ENCODE peak calls at places on chromosomes 7 and 10, in four cellular contexts. M, C, L and Z are unnamed samples.
A peak's percentile ranks its signal among the peaks of the same experiment; 100 is the strongest.

GRCh38 chr7:116330961-116331360 is 120.6 kb downstream of the TES start:
- DNase-seq in M (peak; percentile 77), C (no peak), L (no peak), Z (no peak)

GRCh38 chr10:110168601-110169481 is 38.6 kb upstream of the MXI1 start:
- DNase-seq in C (no peak), M (no peak), L (no peak), Z (no peak)

GRCh38 chr10:42984035-42984610 is 92.7 kb upstream of the RET start:
- DNase-seq in L (no peak), C (no peak), M (no peak), Z (no peak)

GRCh38 chr7:20783716-20784310 is 2.9 kb downstream of the SP8 start:
- DNase-seq in M (peak; percentile 21), L (no peak), C (no peak), Z (no peak)

GRCh38 chr7:21076054-21076453 is 289.4 kb upstream of the SP8 start:
- DNase-seq in C (no peak), L (no peak), M (no peak), Z (no peak)

GRCh38 chr10:24597426-24597825 is 126.3 kb downstream of the ARHGAP21 start:
- DNase-seq in C (no peak), M (no peak), L (no peak), Z (no peak)

GRCh38 chr10:113937258-113937657 is 82.8 kb downstream of the NHLRC2 start:
- DNase-seq in C (no peak), L (no peak), M (no peak), Z (no peak)

GRCh38 chr10:19788075-19788686 is 28.1 kb upstream of the PLXDC2 start:
- DNase-seq in M (peak; percentile 42), L (peak; percentile 30), C (no peak), Z (peak; percentile 54)

GRCh38 chr7:82044497-82045080 is 274.7 kb upstream of the HGF start:
- DNase-seq in C (no peak), M (peak; percentile 63), L (peak; percentile 37), Z (peak; percentile 43)

GRCh38 chr7:36367561-36367889 is 22.1 kb upstream of the ANLN start:
- DNase-seq in L (no peak), M (no peak), C (no peak), Z (peak; percentile 54)

GRCh38 chr7:21352540-21353387 is 75.1 kb upstream of the SP4 start:
- DNase-seq in C (no peak), M (no peak), L (peak; percentile 73), Z (peak; percentile 67)

GRCh38 chr7:117630907-117631564 is 151.2 kb downstream of the CFTR start:
- DNase-seq in M (no peak), C (no peak), L (no peak), Z (no peak)

GRCh38 chr7:85695041-85695990 is 508.5 kb upstream of the SEMA3D start:
- DNase-seq in L (no peak), C (no peak), M (peak; percentile 49), Z (no peak)

GRCh38 chr10:118521415-118522117 is 73.9 kb downstream of the PRLHR start:
- DNase-seq in M (no peak), L (no peak), C (no peak), Z (no peak)

GRCh38 chr7:33547880-33548279 is 357.5 kb upstream of the BMPER start:
- DNase-seq in C (no peak), M (peak; percentile 55), L (no peak), Z (no peak)

GRCh38 chr7:44729949-44730590 is 18.6 kb upstream of the ZMIZ2 start:
- DNase-seq in M (no peak), L (no peak), C (no peak), Z (no peak)

GRCh38 chr7:23700058-23700457 is 10.0 kb upstream of the STK31 start:
- DNase-seq in M (no peak), C (no peak), L (no peak), Z (no peak)

GRCh38 chr7:152969335-152969734 is 209.8 kb downstream of the ACTR3B start:
- DNase-seq in L (no peak), M (no peak), C (no peak), Z (no peak)

GRCh38 chr10:49174926-49175500 is 13.2 kb downstream of the TMEM273 start:
- DNase-seq in L (no peak), M (no peak), C (no peak), Z (no peak)

GRCh38 chr7:100667331-100668068 is 6.0 kb upstream of the GNB2 start:
- DNase-seq in M (peak; percentile 38), L (no peak), C (no peak), Z (no peak)

GRCh38 chr10:80165173-80165572 is 32.6 kb downstream of the PLAC9 start:
- DNase-seq in C (no peak), M (peak; percentile 71), L (no peak), Z (no peak)

GRCh38 chr10:77188000-77188395 is 449.6 kb downstream of the KCNMA1 start:
- DNase-seq in L (no peak), C (no peak), M (no peak), Z (no peak)

GRCh38 chr7:38744746-38745145 is 113.6 kb upstream of the AMPH start:
- DNase-seq in M (peak; percentile 75), C (no peak), L (no peak), Z (no peak)

GRCh38 chr7:49398236-49398635 is 375.2 kb upstream of the VWC2 start:
- DNase-seq in L (no peak), M (no peak), C (no peak), Z (no peak)

GRCh38 chr7:1641661-1642260 is 28.3 kb upstream of the ELFN1 start:
- DNase-seq in M (no peak), L (no peak), C (no peak), Z (no peak)

GRCh38 chr7:56083150-56083785 is 9.5 kb downstream of the PHKG1 start:
- DNase-seq in M (no peak), L (no peak), C (no peak), Z (no peak)

GRCh38 chr7:30796105-30796869 is 25.1 kb downstream of the MINDY4 start:
- DNase-seq in L (no peak), M (peak; percentile 60), C (no peak), Z (no peak)

GRCh38 chr10:116133641-116134040 is 139.4 kb downstream of the GFRA1 start:
- DNase-seq in C (no peak), L (no peak), M (no peak), Z (no peak)

GRCh38 chr7:108973075-108973474 is 403.4 kb downstream of the DNAJB9 start:
- DNase-seq in C (no peak), M (no peak), L (no peak), Z (no peak)

GRCh38 chr7:154591544-154591943 is 411.4 kb downstream of the PAXIP1 start:
- DNase-seq in C (no peak), L (no peak), M (no peak), Z (no peak)

GRCh38 chr7:132393789-132394261 is 182.4 kb downstream of the PLXNA4 start:
- DNase-seq in L (no peak), M (no peak), C (no peak), Z (no peak)

GRCh38 chr10:88089498-88089897 is 226.1 kb downstream of the PTEN start:
- DNase-seq in C (no peak), L (no peak), M (no peak), Z (no peak)

GRCh38 chr7:134648456-134648855 is 1.8 kb downstream of the BPGM start:
- DNase-seq in M (no peak), C (no peak), L (peak; percentile 51), Z (no peak)